ENCODE peak calls at places on chromosomes 3 and 15, in six cellular contexts. Y, Q, L, M, K and A are unnamed samples.

GRCh38 chr15:34841220-34841841 is 46.0 kb upstream of the ACTC1 start:
- DNase-seq in Y (no peak), Q (no peak), L (no peak), M (no peak), K (no peak), A (no peak)

GRCh38 chr3:9552252-9552999 is 1.2 kb downstream of the LHFPL4 start:
- DNase-seq in Y (peak; percentile 83), Q (peak; percentile 16), L (peak; percentile 41), M (peak; percentile 51), K (peak; percentile 45), A (peak; percentile 78)

GRCh38 chr15:71194286-71194685 is 79.0 kb downstream of the THSD4 start:
- DNase-seq in Y (no peak), Q (no peak), L (no peak), M (no peak), K (no peak), A (no peak)

GRCh38 chr3:168116279-168116678 is 20.6 kb upstream of the GOLIM4 start:
- DNase-seq in Y (no peak), Q (peak; percentile 18), L (peak; percentile 75), M (peak; percentile 39), K (no peak), A (no peak)

GRCh38 chr15:60557157-60557556 is 78.2 kb upstream of the ICE2 start:
- DNase-seq in Y (no peak), Q (no peak), L (no peak), M (no peak), K (no peak), A (no peak)

GRCh38 chr3:12719541-12719940 is 39.5 kb downstream of the TMEM40 start:
- DNase-seq in Y (no peak), Q (no peak), L (no peak), M (no peak), K (no peak), A (no peak)

GRCh38 chr3:10558726-10559125 is 53.3 kb upstream of the ATP2B2 start:
- DNase-seq in Y (no peak), Q (no peak), L (no peak), M (no peak), K (no peak), A (no peak)

GRCh38 chr15:78751602-78751979 is 59.7 kb downstream of the ADAMTS7 start:
- DNase-seq in Y (no peak), Q (no peak), L (no peak), M (no peak), K (no peak), A (peak; percentile 64)

GRCh38 chr3:18100126-18100525 is 325.0 kb downstream of the SATB1 start:
- DNase-seq in Y (no peak), Q (no peak), L (no peak), M (no peak), K (no peak), A (no peak)

GRCh38 chr3:127706785-127707351 is 34.1 kb downstream of the ABTB1 start:
- DNase-seq in Y (no peak), Q (peak; percentile 3), L (peak; percentile 31), M (no peak), K (no peak), A (peak; percentile 51)

GRCh38 chr3:41169038-41169437 is 30.3 kb upstream of the CTNNB1 start:
- DNase-seq in Y (no peak), Q (no peak), L (no peak), M (no peak), K (no peak), A (no peak)

GRCh38 chr3:14440531-14441239 is 38.3 kb downstream of the SLC6A6 start:
- DNase-seq in Y (no peak), Q (no peak), L (peak; percentile 31), M (no peak), K (peak; percentile 50), A (no peak)

GRCh38 chr15:68431792-68432401 is at the start of gene ITGA11:
- DNase-seq in Y (no peak), Q (peak; percentile 48), L (peak; percentile 82), M (peak; percentile 56), K (peak; percentile 60), A (peak; percentile 87)

GRCh38 chr3:112629425-112629824 is 11.5 kb downstream of the CCDC80 start:
- DNase-seq in Y (no peak), Q (peak; percentile 44), L (peak; percentile 69), M (no peak), K (peak; percentile 76), A (no peak)

GRCh38 chr15:70512772-70513362 is 250.5 kb downstream of the UACA start:
- DNase-seq in Y (peak; percentile 82), Q (peak; percentile 50), L (no peak), M (peak; percentile 50), K (peak; percentile 34), A (no peak)

GRCh38 chr3:45881031-45882022 is 5.0 kb upstream of the CCR9 start:
- DNase-seq in Y (no peak), Q (peak; percentile 13), L (no peak), M (no peak), K (no peak), A (no peak)

GRCh38 chr3:65532749-65533148 is 506.0 kb downstream of the MAGI1 start:
- DNase-seq in Y (no peak), Q (no peak), L (no peak), M (no peak), K (no peak), A (no peak)

GRCh38 chr15:68991723-68992122 is 22.8 kb upstream of the NOX5 start:
- DNase-seq in Y (no peak), Q (no peak), L (peak; percentile 34), M (peak; percentile 70), K (no peak), A (no peak)

DNA sequence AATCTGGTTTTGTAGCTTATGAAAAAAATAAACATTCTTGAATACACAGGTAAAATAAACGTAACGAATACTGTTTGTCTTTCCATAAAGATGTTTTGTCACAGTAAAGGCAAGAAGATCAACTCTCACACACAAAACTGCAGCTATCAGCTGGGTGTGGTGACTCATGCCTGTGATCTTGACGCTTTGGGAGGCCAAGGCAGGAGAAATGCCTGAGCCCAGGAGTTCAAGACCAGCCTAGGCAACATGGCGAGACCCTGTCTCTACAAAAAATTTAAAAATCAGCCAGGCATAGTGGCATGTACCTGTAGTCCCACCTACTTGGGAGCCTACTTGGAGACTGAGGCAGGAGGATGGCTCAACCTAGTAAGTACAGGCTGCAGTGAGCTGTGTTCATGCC is 39.6 kb downstream of the CBLB start:
- DNase-seq in Y (no peak), Q (no peak), L (peak; percentile 23), M (no peak), K (no peak), A (no peak)
- H3K4me1 ChIP-seq in Y (no peaks in the 10 kb centered on the region), Q (peaks cover 42% of the 10 kb centered on the region), L (peaks cover 76% of the 10 kb centered on the region), M (peaks cover 6% of the 10 kb centered on the region), K (peaks cover 16% of the 10 kb centered on the region), A (peaks cover 4% of the 10 kb centered on the region)

DNA sequence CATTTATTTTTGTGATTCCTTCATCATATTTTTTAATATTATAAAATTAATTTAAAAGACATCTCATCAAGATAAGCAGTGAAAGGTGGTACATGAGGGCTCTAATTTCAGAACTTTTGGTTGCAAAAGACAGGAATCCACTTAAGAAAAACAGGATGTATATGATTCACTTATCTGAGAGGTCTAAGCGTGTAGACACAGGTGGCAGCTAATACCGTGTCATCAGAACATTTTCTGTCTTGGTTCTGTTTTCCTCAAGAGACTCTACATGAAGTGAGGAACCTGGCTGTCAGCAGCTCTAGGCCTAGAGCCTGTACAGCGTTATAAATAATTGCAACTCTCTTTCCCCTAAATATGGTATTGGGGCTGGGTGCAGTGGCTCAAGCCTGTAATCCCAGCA is 433.7 kb upstream of the NAALADL2 start:
- DNase-seq in Y (no peak), Q (no peak), L (no peak), M (no peak), K (no peak), A (no peak)
- H3K4me1 ChIP-seq in Y (peaks cover 1% of the 10 kb centered on the region), Q (no peaks in the 10 kb centered on the region), L (no peaks in the 10 kb centered on the region), M (no peaks in the 10 kb centered on the region), K (no peaks in the 10 kb centered on the region), A (no peaks in the 10 kb centered on the region)

DNA sequence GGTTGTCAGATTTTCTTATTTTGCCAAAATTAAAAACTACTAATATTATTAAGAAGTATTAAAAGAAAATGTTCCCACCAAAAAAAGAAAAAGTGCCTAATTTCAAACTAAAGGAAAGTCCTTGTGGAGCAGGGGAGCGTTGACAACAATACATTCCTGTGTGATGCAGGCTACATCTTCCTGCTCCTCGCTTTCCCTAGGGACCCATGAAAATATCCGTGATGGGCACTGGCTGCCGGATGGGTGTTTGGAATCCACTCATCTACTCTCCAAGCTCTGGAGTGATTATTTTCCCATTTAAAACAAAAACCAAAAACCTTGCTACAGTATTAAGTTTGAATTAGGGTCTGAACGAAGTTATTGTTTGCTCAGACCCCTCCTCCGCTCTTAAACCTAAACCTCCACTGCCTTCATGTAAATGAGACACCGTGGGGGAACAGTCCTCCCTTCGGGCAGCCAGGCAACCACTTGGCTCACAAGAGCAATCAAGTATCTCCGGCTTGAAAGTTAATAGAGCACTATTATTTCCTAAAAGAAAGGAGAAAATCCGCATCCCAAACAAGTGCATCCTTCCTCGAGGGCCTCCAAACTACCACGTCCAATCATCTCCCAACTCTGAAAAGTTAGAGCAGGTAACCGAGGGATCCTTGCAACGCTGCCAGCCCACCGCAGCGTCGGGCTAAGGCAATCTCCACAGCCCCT is 1.5 kb downstream of the ITGB5 start:
- DNase-seq in Y (no peak), Q (no peak), L (no peak), M (no peak), K (peak; percentile 14), A (no peak)
- H3K4me1 ChIP-seq in Y (peaks cover 13% of the 10 kb centered on the region), Q (peaks cover 28% of the 10 kb centered on the region), L (peaks cover 53% of the 10 kb centered on the region), M (peaks cover 10% of the 10 kb centered on the region), K (peaks cover 23% of the 10 kb centered on the region), A (peaks cover 5% of the 10 kb centered on the region)

GRCh38 chr3:78143000-78143399 is 1103.1 kb downstream of the ROBO2 start:
- DNase-seq in Y (no peak), Q (no peak), L (no peak), M (no peak), K (peak; percentile 75), A (no peak)

GRCh38 chr3:78134496-78134895 is 1094.6 kb downstream of the ROBO2 start:
- DNase-seq in Y (no peak), Q (no peak), L (no peak), M (no peak), K (no peak), A (no peak)

GRCh38 chr3:78140866-78141658 is 1101.2 kb downstream of the ROBO2 start:
- DNase-seq in Y (no peak), Q (no peak), L (no peak), M (no peak), K (peak; percentile 61), A (no peak)

GRCh38 chr3:78139166-78139565 is 1099.3 kb downstream of the ROBO2 start:
- DNase-seq in Y (no peak), Q (no peak), L (no peak), M (no peak), K (peak; percentile 71), A (no peak)

GRCh38 chr3:78140274-78140673 is 1100.4 kb downstream of the ROBO2 start:
- DNase-seq in Y (no peak), Q (no peak), L (no peak), M (no peak), K (peak; percentile 26), A (no peak)
- H3K4me1 ChIP-seq in Y (no peaks in the 10 kb centered on the region), Q (no peaks in the 10 kb centered on the region), L (no peaks in the 10 kb centered on the region), M (no peaks in the 10 kb centered on the region), K (peaks cover 53% of the 10 kb centered on the region), A (no peaks in the 10 kb centered on the region)

DNA sequence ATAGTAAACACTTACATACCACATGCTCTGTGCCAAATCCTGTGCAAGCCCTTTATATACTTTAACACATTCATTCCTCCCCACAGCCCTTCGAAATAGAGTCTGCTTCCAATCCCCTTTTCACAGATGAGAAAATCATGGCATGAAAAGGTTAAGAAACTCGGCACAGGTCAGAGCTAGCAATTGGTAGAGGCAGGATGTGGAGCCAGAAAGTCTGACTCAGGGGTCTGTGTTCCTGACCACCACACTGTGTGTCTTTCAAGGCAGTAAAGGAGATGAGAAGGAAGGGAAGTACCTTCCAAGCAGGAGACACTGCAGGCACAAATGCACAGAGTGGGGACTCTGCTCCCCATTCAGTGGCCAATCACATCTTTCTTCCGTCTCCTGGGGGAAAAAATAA is 61.1 kb downstream of the SCN11A start:
- DNase-seq in Y (no peak), Q (no peak), L (no peak), M (no peak), K (peak; percentile 10), A (no peak)
- H3K4me1 ChIP-seq in Y (no peaks in the 10 kb centered on the region), Q (no peaks in the 10 kb centered on the region), L (no peaks in the 10 kb centered on the region), M (no peaks in the 10 kb centered on the region), K (peaks cover 21% of the 10 kb centered on the region), A (no peaks in the 10 kb centered on the region)